ENCODE peak calls at places on chromosomes 3 and 15, in six cellular contexts. One of them, this sample, is unnamed.

GRCh38 chr3:46368569-46368968 is 2.2 kb upstream of the CCR5 start:
- DNase-seq in ovary: no peak
- DNase-seq in neuronal stem cell: no peak
- DNase-seq in left ventricle myocardium inferior: peak; percentile 41
- DNase-seq in cardiac muscle cell: peak; percentile 24
- DNase-seq in stomach: peak; percentile 51
- DNase-seq in this sample: no peak

GRCh38 chr3:59300727-59301134 is 250.9 kb upstream of the CFAP20DC start:
- DNase-seq in ovary: no peak
- DNase-seq in neuronal stem cell: no peak
- DNase-seq in left ventricle myocardium inferior: no peak
- DNase-seq in cardiac muscle cell: no peak
- DNase-seq in stomach: no peak
- DNase-seq in this sample: no peak

GRCh38 chr3:7682822-7683229 is 818.8 kb upstream of the LMCD1 start:
- DNase-seq in ovary: no peak
- DNase-seq in neuronal stem cell: no peak
- DNase-seq in left ventricle myocardium inferior: peak; percentile 41
- DNase-seq in cardiac muscle cell: no peak
- DNase-seq in stomach: no peak
- DNase-seq in this sample: peak; percentile 6

GRCh38 chr3:128307029-128307633 is 153.8 kb downstream of the EEFSEC start:
- DNase-seq in ovary: no peak
- DNase-seq in neuronal stem cell: no peak
- DNase-seq in left ventricle myocardium inferior: no peak
- DNase-seq in cardiac muscle cell: peak; percentile 15
- DNase-seq in stomach: no peak
- DNase-seq in this sample: no peak

GRCh38 chr3:43858052-43858701 is 167.4 kb downstream of the ABHD5 start:
- DNase-seq in ovary: no peak
- DNase-seq in neuronal stem cell: no peak
- DNase-seq in left ventricle myocardium inferior: no peak
- DNase-seq in cardiac muscle cell: no peak
- DNase-seq in stomach: no peak
- DNase-seq in this sample: no peak

GRCh38 chr15:73983211-73983727 is 8.8 kb downstream of the STOML1 start:
- DNase-seq in ovary: peak; percentile 76
- DNase-seq in neuronal stem cell: no peak
- DNase-seq in left ventricle myocardium inferior: peak; percentile 61
- DNase-seq in cardiac muscle cell: no peak
- DNase-seq in stomach: no peak
- DNase-seq in this sample: peak; percentile 62

GRCh38 chr3:176633511-176633910 is 563.8 kb downstream of the TBL1XR1 start:
- DNase-seq in ovary: no peak
- DNase-seq in neuronal stem cell: peak; percentile 11
- DNase-seq in left ventricle myocardium inferior: no peak
- DNase-seq in cardiac muscle cell: peak; percentile 21
- DNase-seq in stomach: no peak
- DNase-seq in this sample: no peak

GRCh38 chr15:60343221-60343970 is 54.4 kb downstream of the ANXA2 start:
- DNase-seq in ovary: no peak
- DNase-seq in neuronal stem cell: no peak
- DNase-seq in left ventricle myocardium inferior: no peak
- DNase-seq in cardiac muscle cell: no peak
- DNase-seq in stomach: no peak
- DNase-seq in this sample: no peak

GRCh38 chr15:92810418-92811138 is 89.5 kb upstream of the CHD2 start:
- DNase-seq in ovary: peak; percentile 83
- DNase-seq in neuronal stem cell: no peak
- DNase-seq in left ventricle myocardium inferior: peak; percentile 83
- DNase-seq in cardiac muscle cell: peak; percentile 56
- DNase-seq in stomach: no peak
- DNase-seq in this sample: peak; percentile 74

GRCh38 chr3:32568953-32569352 is 1.7 kb downstream of the DYNC1LI1 start:
- DNase-seq in ovary: no peak
- DNase-seq in neuronal stem cell: no peak
- DNase-seq in left ventricle myocardium inferior: no peak
- DNase-seq in cardiac muscle cell: no peak
- DNase-seq in stomach: no peak
- DNase-seq in this sample: no peak

GRCh38 chr3:172094621-172095557 is 55.5 kb downstream of the FNDC3B start:
- DNase-seq in ovary: no peak
- DNase-seq in neuronal stem cell: no peak
- DNase-seq in left ventricle myocardium inferior: no peak
- DNase-seq in cardiac muscle cell: no peak
- DNase-seq in stomach: no peak
- DNase-seq in this sample: no peak

GRCh38 chr3:13018039-13018431 is 55.2 kb downstream of the IQSEC1 start:
- DNase-seq in ovary: no peak
- DNase-seq in neuronal stem cell: no peak
- DNase-seq in left ventricle myocardium inferior: no peak
- DNase-seq in cardiac muscle cell: no peak
- DNase-seq in stomach: no peak
- DNase-seq in this sample: no peak

GRCh38 chr3:63946753-63947152 is 34.6 kb upstream of the SCAANT1 start:
- DNase-seq in ovary: no peak
- DNase-seq in neuronal stem cell: no peak
- DNase-seq in left ventricle myocardium inferior: no peak
- DNase-seq in cardiac muscle cell: no peak
- DNase-seq in stomach: no peak
- DNase-seq in this sample: no peak

GRCh38 chr3:157042226-157042625 is 117.7 kb downstream of the CCNL1 start:
- DNase-seq in ovary: no peak
- DNase-seq in neuronal stem cell: no peak
- DNase-seq in left ventricle myocardium inferior: no peak
- DNase-seq in cardiac muscle cell: no peak
- DNase-seq in stomach: no peak
- DNase-seq in this sample: peak; percentile 17

GRCh38 chr3:170811515-170811914 is 58.5 kb downstream of the RPL22L1 start:
- DNase-seq in ovary: no peak
- DNase-seq in neuronal stem cell: no peak
- DNase-seq in left ventricle myocardium inferior: no peak
- DNase-seq in cardiac muscle cell: no peak
- DNase-seq in stomach: no peak
- DNase-seq in this sample: no peak

GRCh38 chr3:174419216-174419615 is 439.9 kb upstream of the NAALADL2 start:
- DNase-seq in ovary: no peak
- DNase-seq in neuronal stem cell: no peak
- DNase-seq in left ventricle myocardium inferior: no peak
- DNase-seq in cardiac muscle cell: no peak
- DNase-seq in stomach: no peak
- DNase-seq in this sample: no peak

GRCh38 chr15:67828379-67828968 is 3.2 kb downstream of the SKOR1 start:
- DNase-seq in ovary: no peak
- DNase-seq in neuronal stem cell: no peak
- DNase-seq in left ventricle myocardium inferior: no peak
- DNase-seq in cardiac muscle cell: no peak
- DNase-seq in stomach: no peak
- DNase-seq in this sample: no peak
- H3K4me1 ChIP-seq in ovary: peaks cover 3% of the 10 kb centered on the region
- H3K4me1 ChIP-seq in neuronal stem cell: peaks cover 26% of the 10 kb centered on the region
- H3K4me1 ChIP-seq in left ventricle myocardium inferior: peaks cover 74% of the 10 kb centered on the region
- H3K4me1 ChIP-seq in cardiac muscle cell: peaks cover 12% of the 10 kb centered on the region
- H3K4me1 ChIP-seq in stomach: peaks cover 79% of the 10 kb centered on the region
- H3K4me1 ChIP-seq in this sample: peaks cover 2% of the 10 kb centered on the region

GRCh38 chr3:72445827-72446405 is 402.3 kb downstream of the SHQ1 start:
- DNase-seq in ovary: no peak
- DNase-seq in neuronal stem cell: no peak
- DNase-seq in left ventricle myocardium inferior: no peak
- DNase-seq in cardiac muscle cell: no peak
- DNase-seq in stomach: no peak
- DNase-seq in this sample: no peak
- H3K4me1 ChIP-seq in ovary: peaks cover 11% of the 10 kb centered on the region
- H3K4me1 ChIP-seq in neuronal stem cell: peaks cover 6% of the 10 kb centered on the region
- H3K4me1 ChIP-seq in left ventricle myocardium inferior: peaks cover 52% of the 10 kb centered on the region
- H3K4me1 ChIP-seq in cardiac muscle cell: peaks cover 29% of the 10 kb centered on the region
- H3K4me1 ChIP-seq in stomach: peaks cover 59% of the 10 kb centered on the region
- H3K4me1 ChIP-seq in this sample: peaks cover 32% of the 10 kb centered on the region

DNA sequence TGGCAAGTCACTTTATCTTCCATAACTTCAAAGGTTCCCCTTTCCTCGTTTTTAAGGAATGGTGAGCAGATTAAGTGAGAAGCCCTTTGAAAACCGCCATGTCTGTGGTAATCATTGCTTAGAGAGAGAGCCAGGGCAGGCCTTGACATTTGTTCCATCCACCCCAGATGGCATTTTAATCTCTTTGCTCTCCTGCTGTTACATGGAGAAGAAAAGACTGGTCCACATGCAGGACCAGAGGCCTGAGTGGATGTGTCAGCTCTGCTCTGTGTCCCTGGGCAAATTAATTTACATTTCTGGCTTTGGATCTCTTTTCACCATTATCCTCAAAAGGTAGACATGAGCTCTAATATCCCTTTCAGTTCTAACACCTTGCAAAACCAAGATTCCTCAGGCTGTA is 157.3 kb upstream of the LPP start:
- DNase-seq in ovary: no peak
- DNase-seq in neuronal stem cell: no peak
- DNase-seq in left ventricle myocardium inferior: no peak
- DNase-seq in cardiac muscle cell: no peak
- DNase-seq in stomach: no peak
- DNase-seq in this sample: no peak
- H3K4me1 ChIP-seq in ovary: no peaks in the 10 kb centered on the region
- H3K4me1 ChIP-seq in neuronal stem cell: no peaks in the 10 kb centered on the region
- H3K4me1 ChIP-seq in left ventricle myocardium inferior: peaks cover 4% of the 10 kb centered on the region
- H3K4me1 ChIP-seq in cardiac muscle cell: no peaks in the 10 kb centered on the region
- H3K4me1 ChIP-seq in stomach: peaks cover 22% of the 10 kb centered on the region
- H3K4me1 ChIP-seq in this sample: peaks cover 9% of the 10 kb centered on the region

GRCh38 chr3:126997455-126998038 is 14.6 kb downstream of the PLXNA1 start:
- DNase-seq in ovary: no peak
- DNase-seq in neuronal stem cell: no peak
- DNase-seq in left ventricle myocardium inferior: peak; percentile 64
- DNase-seq in cardiac muscle cell: no peak
- DNase-seq in stomach: no peak
- DNase-seq in this sample: no peak
- H3K4me1 ChIP-seq in ovary: peaks cover 13% of the 10 kb centered on the region
- H3K4me1 ChIP-seq in neuronal stem cell: peaks cover 12% of the 10 kb centered on the region
- H3K4me1 ChIP-seq in left ventricle myocardium inferior: peaks cover 91% of the 10 kb centered on the region
- H3K4me1 ChIP-seq in cardiac muscle cell: peaks cover 9% of the 10 kb centered on the region
- H3K4me1 ChIP-seq in stomach: peaks cover 79% of the 10 kb centered on the region
- H3K4me1 ChIP-seq in this sample: peaks cover 31% of the 10 kb centered on the region

GRCh38 chr3:52537165-52537635 is 795 bp downstream of the UQCC5 start:
- DNase-seq in ovary: no peak
- DNase-seq in neuronal stem cell: no peak
- DNase-seq in left ventricle myocardium inferior: no peak
- DNase-seq in cardiac muscle cell: no peak
- DNase-seq in stomach: no peak
- DNase-seq in this sample: no peak
- H3K4me1 ChIP-seq in ovary: peaks cover 25% of the 10 kb centered on the region
- H3K4me1 ChIP-seq in neuronal stem cell: peaks cover 18% of the 10 kb centered on the region
- H3K4me1 ChIP-seq in left ventricle myocardium inferior: peaks cover 84% of the 10 kb centered on the region
- H3K4me1 ChIP-seq in cardiac muscle cell: peaks cover 25% of the 10 kb centered on the region
- H3K4me1 ChIP-seq in stomach: peaks cover 77% of the 10 kb centered on the region
- H3K4me1 ChIP-seq in this sample: peaks cover 52% of the 10 kb centered on the region

GRCh38 chr3:196638922-196639516 is 475 bp upstream of the NRROS start:
- DNase-seq in ovary: no peak
- DNase-seq in neuronal stem cell: no peak
- DNase-seq in left ventricle myocardium inferior: no peak
- DNase-seq in cardiac muscle cell: no peak
- DNase-seq in stomach: no peak
- DNase-seq in this sample: no peak
- H3K4me1 ChIP-seq in ovary: no peaks in the 10 kb centered on the region
- H3K4me1 ChIP-seq in neuronal stem cell: peaks cover 3% of the 10 kb centered on the region
- H3K4me1 ChIP-seq in left ventricle myocardium inferior: peaks cover 29% of the 10 kb centered on the region
- H3K4me1 ChIP-seq in cardiac muscle cell: no peaks in the 10 kb centered on the region
- H3K4me1 ChIP-seq in stomach: peaks cover 18% of the 10 kb centered on the region
- H3K4me1 ChIP-seq in this sample: no peaks in the 10 kb centered on the region

GRCh38 chr15:101240364-101240763 is 11.5 kb downstream of the CHSY1 start:
- DNase-seq in ovary: no peak
- DNase-seq in neuronal stem cell: no peak
- DNase-seq in left ventricle myocardium inferior: no peak
- DNase-seq in cardiac muscle cell: no peak
- DNase-seq in stomach: no peak
- DNase-seq in this sample: peak; percentile 19

GRCh38 chr15:101239724-101240136 is 12.1 kb downstream of the CHSY1 start:
- DNase-seq in ovary: no peak
- DNase-seq in neuronal stem cell: no peak
- DNase-seq in left ventricle myocardium inferior: no peak
- DNase-seq in cardiac muscle cell: no peak
- DNase-seq in stomach: no peak
- DNase-seq in this sample: no peak

GRCh38 chr15:101233651-101234281 is 18.1 kb downstream of the CHSY1 start:
- DNase-seq in ovary: no peak
- DNase-seq in neuronal stem cell: no peak
- DNase-seq in left ventricle myocardium inferior: no peak
- DNase-seq in cardiac muscle cell: no peak
- DNase-seq in stomach: no peak
- DNase-seq in this sample: no peak

GRCh38 chr15:101232677-101233076 is 19.2 kb downstream of the CHSY1 start:
- DNase-seq in ovary: no peak
- DNase-seq in neuronal stem cell: no peak
- DNase-seq in left ventricle myocardium inferior: no peak
- DNase-seq in cardiac muscle cell: peak; percentile 38
- DNase-seq in stomach: no peak
- DNase-seq in this sample: peak; percentile 25

DNA sequence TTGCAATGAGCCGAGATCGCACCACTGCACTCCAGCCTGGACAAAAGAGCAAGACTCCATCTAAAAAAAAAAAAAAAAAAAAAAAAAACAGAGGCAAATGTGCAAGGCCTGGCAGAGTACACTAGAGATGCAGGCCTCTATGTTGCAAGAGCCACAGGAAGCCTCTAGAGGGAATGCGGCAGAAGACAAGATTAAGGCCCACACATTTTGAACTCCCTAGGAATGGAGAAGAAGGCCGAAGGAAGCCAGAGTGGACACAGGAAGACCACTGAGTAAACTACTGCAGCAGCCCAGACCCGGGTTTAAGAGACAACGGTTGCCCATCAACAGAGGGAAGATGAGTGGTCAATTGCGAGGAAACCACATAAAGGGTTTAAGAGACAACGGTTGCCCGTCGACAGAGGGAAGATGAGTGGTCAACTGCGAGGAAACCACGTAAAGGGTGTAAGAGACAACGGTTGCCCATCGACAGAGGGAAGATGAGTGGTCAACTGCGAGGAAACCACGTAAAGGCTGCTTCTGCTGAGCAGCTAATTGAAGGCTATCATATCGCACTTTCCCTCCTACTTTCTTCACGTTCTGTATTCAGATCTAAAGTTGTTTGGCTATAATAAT is 14.6 kb downstream of the CHSY1 start:
- DNase-seq in ovary: no peak
- DNase-seq in neuronal stem cell: no peak
- DNase-seq in left ventricle myocardium inferior: no peak
- DNase-seq in cardiac muscle cell: no peak
- DNase-seq in stomach: no peak
- DNase-seq in this sample: no peak
- H3K4me1 ChIP-seq in ovary: peaks cover 25% of the 10 kb centered on the region
- H3K4me1 ChIP-seq in neuronal stem cell: no peaks in the 10 kb centered on the region
- H3K4me1 ChIP-seq in left ventricle myocardium inferior: peaks cover 60% of the 10 kb centered on the region
- H3K4me1 ChIP-seq in cardiac muscle cell: peaks cover 20% of the 10 kb centered on the region
- H3K4me1 ChIP-seq in stomach: peaks cover 64% of the 10 kb centered on the region
- H3K4me1 ChIP-seq in this sample: peaks cover 31% of the 10 kb centered on the region

GRCh38 chr3:11580645-11581044 is 63.1 kb downstream of the VGLL4 start:
- DNase-seq in ovary: no peak
- DNase-seq in neuronal stem cell: no peak
- DNase-seq in left ventricle myocardium inferior: no peak
- DNase-seq in cardiac muscle cell: no peak
- DNase-seq in stomach: no peak
- DNase-seq in this sample: no peak
- H3K4me1 ChIP-seq in ovary: peaks cover 31% of the 10 kb centered on the region
- H3K4me1 ChIP-seq in neuronal stem cell: peaks cover 33% of the 10 kb centered on the region
- H3K4me1 ChIP-seq in left ventricle myocardium inferior: peaks cover 83% of the 10 kb centered on the region
- H3K4me1 ChIP-seq in cardiac muscle cell: peaks cover 29% of the 10 kb centered on the region
- H3K4me1 ChIP-seq in stomach: peaks cover 71% of the 10 kb centered on the region
- H3K4me1 ChIP-seq in this sample: peaks cover 60% of the 10 kb centered on the region

This sample was measured in gastrocnemius medialis.